ENCODE peak calls at places on chromosomes 13 and 19, in five cellular contexts. K is body of pancreas, D is cardiac fibroblast, J is AG04449, I is fibroblast of pulmonary artery. S is an unnamed sample.

GRCh38 chr13:71499235-71499634 is 367.8 kb downstream of the DACH1 start:
- DNase-seq in K (no peak), D (peak), J (no peak), I (no peak), S (no peak)

GRCh38 chr19:18895828-18896341 is at the start of gene CERS1:
- DNase-seq in K (no peak), D (no peak), J (no peak), I (no peak), S (no peak)

GRCh38 chr13:80473695-80474094 is 132.8 kb upstream of the SPRY2 start:
- DNase-seq in K (no peak), D (peak), J (no peak), I (peak), S (peak)

GRCh38 chr13:41696163-41697003 is 239.0 kb downstream of the RGCC start:
- DNase-seq in K (no peak), D (peak), J (peak), I (peak), S (peak)

GRCh38 chr19:34484328-34484727 is 2.8 kb downstream of the WTIP start:
- DNase-seq in K (no peak), D (no peak), J (no peak), I (no peak), S (no peak)

GRCh38 chr13:79387853-79388252 is 18.2 kb downstream of the RBM26 start:
- DNase-seq in K (no peak), D (no peak), J (no peak), I (no peak), S (no peak)

GRCh38 chr13:32911506-32911905 is 104.7 kb upstream of the KL start:
- DNase-seq in K (no peak), D (peak), J (peak), I (peak), S (peak)

GRCh38 chr19:54517483-54517882 is 14.9 kb downstream of the LAIR2 start:
- DNase-seq in K (peak), D (peak), J (no peak), I (peak), S (no peak)

GRCh38 chr13:50509167-50509566 is 334.3 kb downstream of the DLEU7 start:
- DNase-seq in K (no peak), D (no peak), J (no peak), I (no peak), S (no peak)

GRCh38 chr13:111399334-111399733 is 78.9 kb downstream of the TEX29 start:
- DNase-seq in K (no peak), D (no peak), J (no peak), I (no peak), S (no peak)

GRCh38 chr13:42405665-42406390 is 133.9 kb downstream of the AKAP11 start:
- DNase-seq in K (no peak), D (peak), J (peak), I (peak), S (peak)

GRCh38 chr19:48988860-48989259 is 4.2 kb downstream of the GYS1 start:
- DNase-seq in K (no peak), D (no peak), J (no peak), I (no peak), S (no peak)

GRCh38 chr13:45108716-45109706 is 11.3 kb upstream of the GTF2F2 start:
- DNase-seq in K (no peak), D (peak), J (no peak), I (no peak), S (peak)

GRCh38 chr19:58394821-58395219 is 636 bp upstream of the RNF225 start:
- DNase-seq in K (no peak), D (no peak), J (no peak), I (no peak), S (no peak)

DNA sequence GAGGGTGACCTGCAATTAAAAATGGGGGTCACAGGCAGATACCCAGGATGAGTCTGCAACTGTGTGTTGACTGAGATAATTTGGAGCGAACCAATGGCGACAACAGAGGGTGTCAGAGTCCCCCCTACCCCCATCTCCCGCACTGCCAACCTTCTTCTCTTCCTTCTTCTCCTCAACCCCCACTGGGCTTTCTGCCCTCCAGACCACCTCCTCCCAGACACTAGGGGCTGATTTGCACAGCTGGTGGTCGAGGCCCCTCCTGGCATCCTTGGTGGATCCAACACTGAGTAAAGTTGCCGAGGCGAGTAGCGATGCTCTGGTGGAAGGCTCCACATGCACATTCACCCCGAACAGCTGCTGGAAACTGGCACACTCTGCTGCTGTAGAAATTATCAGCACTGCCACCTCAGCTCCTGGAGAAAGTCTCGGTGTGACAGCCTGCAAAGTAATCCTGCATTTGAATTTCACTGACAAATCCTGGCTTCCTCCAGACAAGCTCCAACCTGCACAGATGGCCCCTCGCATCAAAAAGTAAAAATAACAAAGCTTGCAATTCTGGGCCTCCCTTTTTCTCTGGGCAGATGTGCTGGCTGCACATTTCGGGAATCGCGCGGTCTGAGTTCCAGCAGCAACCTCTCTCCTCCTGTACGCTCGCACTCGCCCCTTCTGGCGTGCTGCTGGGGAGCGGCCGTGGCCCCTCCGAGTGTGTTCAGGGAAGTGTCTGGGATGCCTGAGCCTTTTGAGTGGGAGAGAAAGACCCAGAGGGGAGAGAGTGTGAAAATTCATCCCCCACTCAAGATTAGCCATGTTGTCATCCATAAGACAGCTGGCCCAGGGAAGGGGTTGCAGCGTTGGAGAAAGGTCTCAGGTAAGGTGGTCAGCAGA is 28.5 kb downstream of the CCNE1 start:
- DNase-seq in K (no peak), D (no peak), J (no peak), I (no peak), S (no peak)
- H3K4me3 ChIP-seq in K (no peak), D (no peak), J (no peak), I (no peak), S (no peak)

GRCh38 chr13:75425216-75426009 is 56.6 kb downstream of the TBC1D4 start:
- DNase-seq in K (no peak), D (no peak), J (no peak), I (no peak), S (no peak)

GRCh38 chr13:75421133-75421532 is 60.8 kb downstream of the TBC1D4 start:
- DNase-seq in K (no peak), D (no peak), J (no peak), I (no peak), S (no peak)

GRCh38 chr13:75421987-75422386 is 60.0 kb downstream of the TBC1D4 start:
- DNase-seq in K (no peak), D (peak), J (no peak), I (no peak), S (no peak)

GRCh38 chr13:75423946-75424345 is 58.0 kb downstream of the TBC1D4 start:
- DNase-seq in K (no peak), D (no peak), J (no peak), I (no peak), S (no peak)

GRCh38 chr13:75423383-75423782 is 58.6 kb downstream of the TBC1D4 start:
- DNase-seq in K (no peak), D (no peak), J (no peak), I (no peak), S (no peak)
- H3K4me3 ChIP-seq in K (no peak), D (no peak), J (no peak), I (no peak), S (no peak)

GRCh38 chr19:45876161-45876410 is 9.9 kb downstream of the IRF2BP1 start:
- DNase-seq in K (no peak), D (no peak), J (no peak), I (no peak), S (no peak)

GRCh38 chr19:45878043-45878794 is 7.7 kb downstream of the IRF2BP1 start:
- DNase-seq in K (peak), D (no peak), J (no peak), I (no peak), S (no peak)

GRCh38 chr19:45879055-45879454 is 6.9 kb downstream of the IRF2BP1 start:
- DNase-seq in K (no peak), D (no peak), J (no peak), I (no peak), S (no peak)

GRCh38 chr19:45874620-45874966 is 10.5 kb downstream of the FOXA3 start:
- DNase-seq in K (no peak), D (no peak), J (no peak), I (no peak), S (no peak)

DNA sequence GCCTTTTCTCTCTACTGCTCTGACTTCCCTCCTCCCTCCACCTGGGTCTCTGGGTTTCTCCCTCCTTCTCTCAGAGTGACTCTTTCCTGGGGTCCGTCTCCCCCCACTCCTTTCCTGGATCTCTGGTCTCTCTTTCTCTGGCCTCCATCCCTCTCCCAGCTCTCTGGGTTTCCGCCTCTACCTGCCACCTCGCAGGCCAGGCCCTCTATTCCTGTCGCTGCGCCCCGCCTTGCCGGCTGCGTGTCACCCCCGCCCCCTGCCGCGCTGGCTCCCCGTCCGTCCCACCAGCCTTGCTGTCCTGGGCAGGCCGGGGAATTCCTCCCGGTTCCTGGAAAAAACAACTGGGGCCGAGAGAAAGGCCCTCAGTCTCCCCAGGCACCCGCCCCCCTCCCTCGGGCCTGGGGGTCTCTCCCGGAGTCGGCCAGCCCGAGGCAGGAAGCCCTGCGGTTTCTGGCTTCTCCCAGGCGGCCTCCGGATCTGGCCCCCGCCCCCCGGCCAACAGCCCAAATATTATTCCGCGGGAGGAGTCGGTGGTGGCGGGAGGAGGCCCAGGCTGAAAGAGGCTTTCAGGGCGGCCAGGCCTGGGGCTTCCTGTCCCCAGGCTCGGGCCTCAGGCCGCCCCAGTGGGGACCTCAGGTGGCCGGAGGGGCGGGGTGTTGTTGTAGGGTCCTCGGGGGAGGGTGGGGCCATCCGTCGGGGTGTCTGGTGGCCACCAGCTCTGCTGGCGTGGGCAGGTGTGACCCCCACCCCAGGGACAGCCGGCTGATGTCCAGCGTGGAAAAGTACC is 9.3 kb downstream of the IRF2BP1 start:
- DNase-seq in K (peak), D (peak), J (no peak), I (peak), S (no peak)
- H3K4me3 ChIP-seq in K (no peak), D (no peak), J (no peak), I (no peak), S (peak)

DNA sequence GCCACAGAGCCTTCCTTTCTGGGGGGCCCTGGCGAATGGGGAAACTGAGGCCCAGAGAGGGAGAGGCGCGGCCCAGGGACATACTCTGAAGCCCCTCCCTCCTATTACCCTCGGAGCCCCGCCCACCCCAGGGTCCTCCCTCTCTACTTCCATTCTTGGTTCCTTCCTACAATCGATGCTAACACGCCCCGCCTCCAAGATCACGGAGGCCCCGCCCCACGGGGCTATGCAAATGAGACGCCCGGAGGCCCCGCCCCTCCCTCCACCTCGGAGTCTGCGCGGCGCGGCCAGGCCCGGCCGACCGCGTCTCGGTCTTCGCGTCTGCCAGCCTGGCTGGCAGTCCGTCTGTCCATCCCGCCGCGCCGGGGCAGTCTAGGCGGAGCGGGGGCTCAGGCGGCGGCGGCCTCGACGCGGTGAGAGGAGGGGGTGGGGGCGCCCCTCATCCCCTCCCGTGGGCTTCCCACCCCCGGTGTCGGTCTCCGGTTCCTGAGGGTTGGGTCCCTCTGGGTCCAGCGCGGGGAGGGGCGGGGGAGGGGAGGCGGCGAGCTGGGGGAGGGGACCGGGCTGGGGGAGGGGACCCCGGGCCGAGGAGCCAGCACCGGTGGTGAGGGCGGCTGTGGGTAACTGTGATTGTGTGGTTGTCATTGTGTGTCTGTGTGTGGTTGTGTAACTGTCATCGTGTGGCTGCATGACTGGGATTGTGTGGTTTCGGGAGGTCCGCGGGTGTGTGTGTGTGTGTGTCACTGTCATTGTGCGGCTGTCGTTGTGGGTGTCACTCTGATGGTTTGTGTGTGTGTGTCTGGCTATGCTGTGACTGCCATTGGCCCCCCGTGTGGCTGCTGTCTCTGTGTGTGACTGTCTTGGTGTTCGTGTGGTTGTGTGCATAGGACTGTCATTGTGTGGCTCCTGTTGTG is at the start of gene PLPPR2:
- DNase-seq in K (peak), D (peak), J (no peak), I (peak), S (peak)
- H3K4me3 ChIP-seq in K (peak), D (peak), J (peak), I (peak), S (peak)

DNA sequence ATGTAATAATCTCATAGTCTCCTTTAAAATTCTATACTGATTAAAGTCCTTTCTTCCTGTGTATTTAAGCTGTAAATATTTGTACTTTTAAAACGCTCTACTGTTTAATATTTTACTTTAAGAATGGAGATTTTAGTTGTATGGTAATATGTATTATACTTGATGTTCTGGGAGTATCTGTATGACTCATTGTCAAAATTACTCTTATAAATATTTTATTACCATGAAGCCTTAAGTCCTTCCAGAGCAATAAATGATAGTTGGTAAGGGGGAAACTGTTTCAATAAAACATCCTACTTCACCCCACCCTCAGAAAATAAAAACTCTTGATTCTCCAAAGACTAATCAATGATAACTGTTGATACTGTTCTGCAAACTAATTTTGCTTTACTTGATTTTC is 6.4 kb downstream of the PCDH9 start:
- DNase-seq in K (no peak), D (no peak), J (no peak), I (peak), S (no peak)
- H3K4me3 ChIP-seq in K (no peak), D (peak), J (no peak), I (peak), S (peak)

GRCh38 chr19:47132522-47132852 is 1.9 kb downstream of the SAE1 start:
- DNase-seq in K (no peak), D (no peak), J (no peak), I (no peak), S (no peak)

GRCh38 chr19:47130589-47131168 is at the start of gene SAE1:
- DNase-seq in K (peak), D (peak), J (peak), I (peak), S (peak)

GRCh38 chr19:47133021-47133471 is 2.4 kb downstream of the SAE1 start:
- DNase-seq in K (no peak), D (no peak), J (no peak), I (no peak), S (no peak)

GRCh38 chr19:47129579-47129978 is 1.1 kb upstream of the SAE1 start:
- DNase-seq in K (no peak), D (no peak), J (no peak), I (no peak), S (no peak)

GRCh38 chr19:47130120-47130588 is 481 bp upstream of the SAE1 start:
- DNase-seq in K (no peak), D (no peak), J (no peak), I (no peak), S (no peak)
- H3K4me3 ChIP-seq in K (no peak), D (no peak), J (no peak), I (no peak), S (no peak)